ENCODE peak calls at places on chromosome 15, in nine cellular contexts. I is BE2C, F is mesendoderm, E is body of pancreas, V is Peyer's patch, G is adrenal gland, H is fibroblast of lung, L is neural progenitor cell, B is mammary epithelial cell. D is an unnamed sample. For H3K4me1 and H3K27me3, the result is how much of the 10 kb centered on the place peaks cover.

GRCh38 chr15:76206325-76206976 is 104.8 kb downstream of the ETFA start:
- DNase-seq in G (peak), H (peak), I (peak), E (peak), F (no peak), V (peak), B (no peak), L (no peak), D (no peak)

GRCh38 chr15:99015677-99016568 is 8.3 kb upstream of the PGPEP1L start:
- DNase-seq in I (no peak), V (no peak), L (peak), B (no peak), H (peak), G (no peak), E (peak), F (peak), D (no peak)

GRCh38 chr15:72676838-72677237 is 9.1 kb downstream of the HIGD2B start:
- DNase-seq in F (no peak), E (no peak), G (no peak), I (no peak), B (no peak), V (no peak), H (no peak), L (no peak), D (no peak)

GRCh38 chr15:48459571-48460461 is 128.6 kb downstream of the DUT start:
- DNase-seq in G (no peak), F (no peak), E (no peak), I (no peak), V (no peak), H (peak), B (no peak), L (no peak), D (peak)

GRCh38 chr15:92666780-92667179 is 11.2 kb upstream of the FAM174B start:
- DNase-seq in I (no peak), H (no peak), E (peak), G (peak), V (no peak), L (no peak), F (no peak), B (no peak), D (no peak)

GRCh38 chr15:58551764-58552504 is 120.1 kb downstream of the LIPC start:
- DNase-seq in H (peak), B (peak), V (peak), F (peak), I (no peak), L (no peak), E (no peak), G (peak), D (peak)

GRCh38 chr15:47194718-47195117 is 522.6 kb upstream of the SEMA6D start:
- DNase-seq in F (peak), G (no peak), B (peak), V (no peak), H (peak), L (peak), I (no peak), E (no peak), D (no peak)

GRCh38 chr15:77371850-77372249 is 48.1 kb downstream of the PEAK1 start:
- DNase-seq in B (no peak), G (no peak), F (no peak), E (no peak), V (no peak), I (no peak), H (no peak), L (no peak), D (no peak)

GRCh38 chr15:99021669-99022068 is 14.1 kb upstream of the PGPEP1L start:
- DNase-seq in B (no peak), F (no peak), G (no peak), I (no peak), H (peak), V (no peak), L (no peak), E (no peak), D (no peak)

GRCh38 chr15:72751751-72752455 is 31.7 kb downstream of the ADPGK start:
- DNase-seq in I (no peak), H (peak), G (no peak), F (no peak), B (no peak), E (no peak), V (no peak), L (no peak), D (no peak)

GRCh38 chr15:72203507-72203837 is 5.9 kb upstream of the GRAMD2A start:
- DNase-seq in B (peak), G (peak), E (no peak), V (no peak), L (no peak), H (peak), I (peak), F (no peak), D (no peak)

GRCh38 chr15:69044899-69045298 is 30.4 kb downstream of the NOX5 start:
- DNase-seq in B (peak), G (no peak), H (peak), I (peak), F (peak), E (no peak), L (no peak), V (no peak), D (no peak)

GRCh38 chr15:62068071-62068786 is 1.5 kb downstream of the C2CD4A start:
- DNase-seq in H (peak), B (peak), E (peak), G (peak), L (peak), V (peak), I (peak), F (peak), D (peak)

GRCh38 chr15:70245932-70246622 is 148.4 kb upstream of the TLE3 start:
- DNase-seq in V (peak), G (peak), E (no peak), F (no peak), B (peak), L (no peak), H (peak), I (no peak), D (peak)

GRCh38 chr15:43215961-43216360 is 4.9 kb downstream of the EPB42 start:
- DNase-seq in B (peak), F (no peak), G (no peak), H (peak), L (no peak), I (no peak), E (no peak), V (peak), D (no peak)

GRCh38 chr15:31584195-31584594 is 257.6 kb downstream of the KLF13 start:
- DNase-seq in F (no peak), L (no peak), B (no peak), I (no peak), G (no peak), H (no peak), E (no peak), V (no peak), D (no peak)

GRCh38 chr15:22979069-22979698 is 984 bp downstream of the CYFIP1 start:
- DNase-seq in E (peak), I (peak), B (peak), L (peak), V (peak), G (peak), F (peak), H (peak), D (peak)

GRCh38 chr15:101795455-101795854 is 7.9 kb upstream of the OR4F6 start:
- DNase-seq in I (no peak), H (peak), E (no peak), B (peak), F (no peak), G (no peak), V (no peak), L (no peak), D (peak)

GRCh38 chr15:80173022-80173759 is 20.4 kb downstream of the FAH start:
- DNase-seq in F (peak), G (peak), B (peak), V (peak), H (peak), I (peak), L (peak), E (peak), D (no peak)

GRCh38 chr15:84645997-84646396 is 8.1 kb downstream of the WDR73 start:
- DNase-seq in L (no peak), G (no peak), V (no peak), H (no peak), B (no peak), I (no peak), E (no peak), F (no peak), D (no peak)

GRCh38 chr15:58985443-58985842 is 2.0 kb upstream of the RNF111 start:
- DNase-seq in E (no peak), F (peak), V (peak), H (no peak), G (no peak), B (no peak), L (peak), I (peak), D (no peak)

GRCh38 chr15:84752195-84752594 is 3.8 kb downstream of the ZNF592 start:
- DNase-seq in G (no peak), F (no peak), H (no peak), I (no peak), V (no peak), B (no peak), L (no peak), E (no peak), D (no peak)

GRCh38 chr15:72009207-72009606 is 108.7 kb downstream of the MYO9A start:
- DNase-seq in E (peak), F (peak), L (no peak), G (no peak), V (peak), B (no peak), I (no peak), H (no peak), D (no peak)

GRCh38 chr15:71202712-71203111 is 87.4 kb downstream of the THSD4 start:
- DNase-seq in F (peak), B (no peak), V (no peak), H (no peak), E (no peak), L (no peak), G (no peak), I (no peak), D (no peak)

GRCh38 chr15:68606332-68606731 is 27.5 kb downstream of the CORO2B start:
- DNase-seq in V (no peak), H (no peak), I (no peak), B (no peak), F (no peak), L (no peak), E (no peak), G (no peak), D (no peak)

GRCh38 chr15:77836116-77836798 is 203.5 kb upstream of the LINGO1 start:
- DNase-seq in H (peak), V (no peak), E (no peak), I (peak), L (peak), G (no peak), F (peak), B (no peak), D (no peak)

GRCh38 chr15:69170597-69170996 is 10.2 kb downstream of the GLCE start:
- DNase-seq in F (no peak), I (peak), B (no peak), E (no peak), L (no peak), H (no peak), G (no peak), V (no peak), D (no peak)

GRCh38 chr15:33330931-33331330 is 20.2 kb downstream of the RYR3 start:
- DNase-seq in G (no peak), B (no peak), H (no peak), I (no peak), L (no peak), V (no peak), E (no peak), F (no peak), D (no peak)

GRCh38 chr15:65069179-65069578 is 1.4 kb upstream of the RASL12 start:
- DNase-seq in F (no peak), I (no peak), G (no peak), H (peak), L (no peak), B (no peak), E (peak), V (peak), D (peak)

GRCh38 chr15:97866994-97867393 is 93.5 kb upstream of the ARRDC4 start:
- DNase-seq in L (no peak), F (no peak), E (no peak), B (no peak), I (no peak), G (no peak), V (no peak), H (no peak), D (no peak)

GRCh38 chr15:93028632-93029612 is 60.1 kb downstream of the RGMA start:
- DNase-seq in E (peak), G (peak), L (no peak), H (peak), F (no peak), I (peak), B (peak), V (peak), D (peak)

GRCh38 chr15:40333922-40334492 is 6.7 kb downstream of the CCDC9B start:
- DNase-seq in H (peak), F (no peak), L (no peak), I (peak), B (no peak), G (peak), V (peak), E (no peak), D (peak)

GRCh38 chr15:78790027-78790426 is 21.2 kb downstream of the ADAMTS7 start:
- DNase-seq in B (no peak), G (no peak), E (no peak), F (no peak), I (no peak), L (no peak), V (no peak), H (no peak), D (no peak)

GRCh38 chr15:76994496-76994895 is 430 bp upstream of the PSTPIP1 start:
- DNase-seq in B (no peak), L (no peak), F (no peak), V (peak), H (no peak), I (no peak), G (no peak), E (no peak), D (no peak)

GRCh38 chr15:74415966-74416916 is 17.5 kb downstream of the SEMA7A start:
- DNase-seq in F (no peak), V (no peak), H (no peak), E (no peak), I (no peak), B (no peak), L (no peak), G (no peak), D (no peak)

GRCh38 chr15:74418575-74419338 is 15.0 kb downstream of the SEMA7A start:
- DNase-seq in B (no peak), G (no peak), L (no peak), E (no peak), I (no peak), F (no peak), H (no peak), V (no peak), D (no peak)

GRCh38 chr15:74417230-74417629 is 16.5 kb downstream of the SEMA7A start:
- DNase-seq in L (no peak), V (no peak), B (peak), F (no peak), H (peak), I (no peak), E (no peak), G (no peak), D (peak)

GRCh38 chr15:74419432-74419831 is 14.3 kb downstream of the SEMA7A start:
- DNase-seq in V (no peak), G (no peak), H (no peak), F (no peak), E (no peak), B (no peak), I (no peak), L (no peak), D (no peak)

DNA sequence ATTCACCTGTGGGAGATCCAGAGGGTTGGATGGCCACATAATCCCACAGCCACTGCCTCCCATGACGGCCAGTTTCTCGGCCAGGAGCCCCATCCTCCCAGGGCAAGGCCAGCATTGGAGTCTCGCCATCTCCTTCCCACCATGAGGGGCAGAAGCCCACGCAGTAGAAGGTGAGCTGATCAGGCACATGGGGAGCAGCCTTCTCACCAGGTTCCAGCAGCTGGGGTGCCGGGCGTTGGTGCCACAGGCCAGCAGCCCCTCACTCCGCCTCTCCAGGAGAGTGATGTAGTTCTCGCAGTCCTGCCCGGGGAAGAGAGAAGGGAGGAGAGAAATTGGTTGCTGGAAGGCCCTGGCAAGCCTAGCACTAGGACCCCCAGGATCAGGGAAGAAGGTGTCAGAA is 16.1 kb downstream of the SEMA7A start:
- DNase-seq in F (no peak), H (no peak), E (no peak), V (no peak), L (no peak), I (no peak), G (no peak), B (no peak), D (no peak)
- H3K4me1 ChIP-seq in F (under half), H (under half), E (under half), V (under half), L (under half), I (under half), G (under half), B (half or more), D (half or more)

DNA sequence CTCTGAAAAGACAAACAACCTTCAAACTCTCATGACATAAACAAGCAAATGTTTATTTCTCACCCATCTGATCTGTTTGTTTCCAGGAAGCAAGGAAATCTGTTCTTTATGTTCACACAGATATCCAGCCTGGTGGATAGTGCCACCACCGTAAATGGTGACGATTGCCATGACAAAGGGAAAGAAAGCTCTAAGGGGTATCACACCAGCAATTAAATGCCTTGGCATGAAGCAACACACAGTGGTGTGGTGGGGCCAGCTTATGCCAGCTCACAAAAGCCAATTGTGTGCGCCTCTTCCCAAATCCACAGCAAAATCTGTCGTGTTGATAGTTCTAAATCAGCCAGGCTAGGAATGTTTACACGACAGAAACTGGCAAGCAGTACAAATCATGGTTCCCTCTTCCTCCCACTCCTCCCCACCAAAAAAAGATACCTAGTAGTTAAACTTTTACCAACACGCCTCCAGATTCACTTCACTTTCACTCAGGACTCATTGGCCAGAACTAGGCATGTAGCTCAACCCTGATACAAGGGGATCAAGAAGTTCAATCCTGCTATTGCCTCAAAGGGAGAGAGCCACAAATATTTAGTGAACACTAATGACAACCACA is 189.2 kb upstream of the SLCO3A1 start:
- DNase-seq in F (no peak), E (no peak), G (no peak), H (no peak), V (no peak), B (no peak), L (no peak), I (no peak), D (no peak)
- H3K27me3 ChIP-seq in F (under half), E (under half), G (under half), H (under half), V (under half), B (under half), L (under half), I (under half), D (under half)

DNA sequence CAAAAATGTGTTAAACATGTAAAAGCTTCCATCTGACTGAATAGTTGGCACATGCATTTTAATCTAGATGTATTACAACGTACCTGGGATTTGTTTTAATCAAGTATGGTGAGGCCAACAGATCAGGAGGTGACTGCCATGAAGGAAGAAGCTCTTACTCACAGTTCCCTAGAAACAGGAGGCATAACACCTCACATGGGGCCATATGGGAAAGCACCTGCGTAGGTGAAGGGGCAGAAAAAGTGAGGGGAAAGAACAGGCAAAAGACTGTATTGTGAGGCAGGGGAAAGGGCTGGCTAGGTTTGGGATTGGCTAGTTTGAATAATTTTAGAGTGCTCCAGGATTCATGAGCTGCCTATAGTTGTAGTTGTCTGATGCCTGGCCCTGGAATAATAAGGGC is 9.6 kb downstream of the SQOR start:
- DNase-seq in V (no peak), B (no peak), H (no peak), F (no peak), G (peak), I (no peak), E (no peak), L (no peak), D (no peak)
- H3K4me1 ChIP-seq in V (under half), B (half or more), H (under half), F (under half), G (under half), I (under half), E (half or more), L (under half), D (under half)

GRCh38 chr15:96328101-96328958 is 2.2 kb upstream of the NR2F2 start:
- DNase-seq in B (no peak), E (no peak), G (no peak), V (no peak), L (no peak), F (no peak), H (peak), I (no peak), D (peak)

GRCh38 chr15:96329403-96329981 is 1.0 kb upstream of the NR2F2 start:
- DNase-seq in I (no peak), H (peak), B (no peak), V (no peak), G (no peak), E (no peak), L (peak), F (no peak), D (peak)

GRCh38 chr15:96325579-96326331 is 4.7 kb upstream of the NR2F2 start:
- DNase-seq in H (peak), L (peak), B (peak), I (no peak), G (no peak), E (no peak), F (peak), V (no peak), D (no peak)

GRCh38 chr15:96326551-96327154 is 3.8 kb upstream of the NR2F2 start:
- DNase-seq in F (peak), B (peak), L (peak), V (no peak), G (peak), H (peak), E (no peak), I (no peak), D (no peak)

GRCh38 chr15:96327155-96327741 is 3.3 kb upstream of the NR2F2 start:
- DNase-seq in L (peak), F (peak), B (peak), H (peak), E (peak), V (no peak), G (peak), I (no peak), D (peak)
- H3K27me3 ChIP-seq in L (under half), F (half or more), B (under half), H (under half), E (under half), V (under half), G (under half), I (under half), D (under half)

GRCh38 chr15:67080900-67081431 is 15.6 kb downstream of the SMAD3 start:
- DNase-seq in E (no peak), H (peak), F (no peak), V (peak), G (peak), L (no peak), I (no peak), B (peak), D (peak)
- H3K4me1 ChIP-seq in E (half or more), H (half or more), F (under half), V (half or more), G (under half), L (under half), I (under half), B (under half), D (half or more)

DNA sequence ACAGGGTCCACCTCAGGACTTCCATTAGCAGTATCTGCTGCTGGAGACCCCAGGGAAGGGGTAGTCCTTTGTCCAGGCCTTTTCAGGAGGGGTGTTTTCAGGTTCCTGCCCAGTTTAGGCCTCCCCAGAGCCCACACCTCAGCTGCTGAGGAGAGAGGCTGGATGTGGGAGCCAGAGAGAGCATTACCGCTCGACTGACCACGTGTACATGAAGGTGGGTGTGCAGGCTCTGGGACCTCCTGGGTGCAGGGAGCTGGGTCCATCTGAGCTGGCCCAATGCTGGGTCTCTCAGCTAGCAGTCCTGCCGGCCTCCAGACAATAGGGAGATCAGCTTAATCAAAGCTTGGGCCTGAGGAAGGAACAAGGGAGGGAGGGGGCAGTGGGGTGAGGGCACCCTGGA is 29.1 kb upstream of the POLG start:
- DNase-seq in F (no peak), I (no peak), H (no peak), B (no peak), V (no peak), G (no peak), E (no peak), L (no peak), D (no peak)
- H3K27me3 ChIP-seq in F (half or more), I (under half), H (half or more), B (half or more), V (half or more), G (half or more), E (half or more), L (half or more), D (half or more)